ENCODE peak calls at places on chromosomes 13 and 19, in six cellular contexts. G is ovary; Y is left colon; W is stimulated activated CD8-positive, alpha-beta memory T cell treated with anti-CD3 and anti-CD28 coated beads, Interleukin-12 subunit alpha, Interleukin-12 subunit beta, amount 100 ng/mL, for 1 hour; F is MG63; H is iris pigment epithelial cell. U is an unnamed sample.

GRCh38 chr13:113209880-113210421 is 538 bp downstream of the CUL4A start:
- DNase-seq in W (peak; percentile 53), G (peak; percentile 44), F (peak; percentile 44), Y (peak; percentile 71), H (peak; percentile 66), U (peak; percentile 71)

GRCh38 chr19:11410682-11411081 is 8.4 kb downstream of the RGL3 start:
- DNase-seq in W (no peak), F (no peak), G (no peak), H (peak; percentile 28), Y (no peak), U (no peak)

GRCh38 chr19:12484371-12485322 is at the start of gene ZNF709:
- DNase-seq in G (peak; percentile 89), H (peak; percentile 74), Y (peak; percentile 89), W (peak; percentile 76), F (peak; percentile 85), U (peak; percentile 82)

GRCh38 chr19:16946951-16947940 is 58.4 kb downstream of the F2RL3 start:
- DNase-seq in H (no peak), W (no peak), G (no peak), F (no peak), Y (no peak), U (no peak)

GRCh38 chr13:36332986-36333385 is 13.2 kb downstream of the SPART start:
- DNase-seq in W (no peak), Y (no peak), G (no peak), F (no peak), H (peak; percentile 60), U (no peak)

GRCh38 chr19:30361107-30361447 is 11.1 kb upstream of the ZNF536 start:
- DNase-seq in G (no peak), F (no peak), W (no peak), H (no peak), Y (no peak), U (no peak)

GRCh38 chr19:2628597-2628996 is 73.9 kb downstream of the GNG7 start:
- DNase-seq in F (no peak), W (no peak), Y (no peak), H (no peak), G (no peak), U (no peak)

GRCh38 chr13:67036694-67037093 is 193.4 kb downstream of the PCDH9 start:
- DNase-seq in W (no peak), H (no peak), Y (no peak), F (no peak), G (no peak), U (no peak)

GRCh38 chr13:29165840-29166239 is 345.7 kb downstream of the MTUS2 start:
- DNase-seq in F (no peak), W (no peak), G (no peak), H (peak; percentile 18), Y (no peak), U (no peak)

GRCh38 chr13:20637811-20638210 is 65.7 kb upstream of the IL17D start:
- DNase-seq in H (no peak), Y (no peak), G (no peak), F (no peak), W (no peak), U (no peak)

GRCh38 chr13:111380431-111380830 is 60.0 kb downstream of the TEX29 start:
- DNase-seq in G (no peak), H (no peak), Y (no peak), F (no peak), W (no peak), U (no peak)

GRCh38 chr19:34220472-34221063 is 33.8 kb upstream of the GARRE1 start:
- DNase-seq in F (peak; percentile 40), H (peak; percentile 51), Y (peak; percentile 34), G (peak; percentile 19), W (peak; percentile 49), U (peak; percentile 60)

GRCh38 chr13:44758595-44759221 is 182.6 kb upstream of the TSC22D1 start:
- DNase-seq in Y (no peak), H (peak; percentile 99), F (peak; percentile 84), G (no peak), W (no peak), U (no peak)

GRCh38 chr13:112893570-112894422 is 75.2 kb upstream of the MCF2L start:
- DNase-seq in W (no peak), H (peak; percentile 8), Y (peak; percentile 62), F (no peak), G (no peak), U (no peak)

GRCh38 chr13:24984134-24984533 is 111.8 kb upstream of the PABPC3 start:
- DNase-seq in W (no peak), Y (no peak), G (no peak), F (no peak), H (no peak), U (no peak)

U was measured in T-helper 9 cell.